ENCODE peak calls at places on chromosomes 16 and 17, in five cellular contexts. Y, F, O, S and A are unnamed samples.

GRCh38 chr16:57604177-57604576 is 24.3 kb upstream of the ADGRG1 start:
- DNase-seq in Y (no peak), F (no peak), O (no peak), S (no peak), A (no peak)

GRCh38 chr16:1518626-1519135 is 14.8 kb upstream of the TMEM204 start:
- DNase-seq in Y (no peak), F (no peak), O (no peak), S (no peak), A (no peak)

GRCh38 chr17:61431594-61432311 is 20.5 kb upstream of the TBX4 start:
- DNase-seq in Y (no peak), F (no peak), O (no peak), S (no peak), A (no peak)

GRCh38 chr16:4277987-4278513 is 5.2 kb upstream of the TFAP4 start:
- DNase-seq in Y (no peak), F (no peak), O (no peak), S (no peak), A (no peak)

GRCh38 chr16:57564571-57565270 is 22.3 kb downstream of the ADGRG5 start:
- DNase-seq in Y (no peak), F (no peak), O (no peak), S (no peak), A (peak)

GRCh38 chr17:1604831-1605528 is 23.7 kb downstream of the SLC43A2 start:
- DNase-seq in Y (no peak), F (no peak), O (no peak), S (no peak), A (no peak)

GRCh38 chr16:47732806-47733150 is 271.6 kb downstream of the PHKB start:
- DNase-seq in Y (no peak), F (no peak), O (peak), S (no peak), A (no peak)

GRCh38 chr17:43403846-43404245 is 5.1 kb downstream of the ARL4D start:
- DNase-seq in Y (no peak), F (no peak), O (no peak), S (no peak), A (no peak)

GRCh38 chr16:87543436-87544191 is 50.8 kb upstream of the ZCCHC14 start:
- DNase-seq in Y (no peak), F (no peak), O (no peak), S (no peak), A (no peak)

GRCh38 chr17:57366558-57367351 is 110.4 kb downstream of the MSI2 start:
- DNase-seq in Y (no peak), F (no peak), O (no peak), S (no peak), A (no peak)

GRCh38 chr16:71537643-71538042 is 11.4 kb downstream of the CHST4 start:
- DNase-seq in Y (peak), F (peak), O (peak), S (no peak), A (peak)

GRCh38 chr17:68381076-68381900 is 76.0 kb downstream of the WIPI1 start:
- DNase-seq in Y (no peak), F (no peak), O (no peak), S (peak), A (peak)

GRCh38 chr16:87936375-87937230 is at the start of gene CA5A:
- DNase-seq in Y (no peak), F (no peak), O (no peak), S (no peak), A (no peak)